ENCODE peak calls at places on chromosomes 1 and 21, in five cellular contexts. G is ovary, S is sigmoid colon, K is A549, P is body of pancreas. Q is an unnamed sample. For H3K4me1, the result is how much of the 10 kb centered on the place peaks cover.

GRCh38 chr1:165298081-165298820 is 58.3 kb downstream of the LMX1A start:
- DNase-seq in G (no peak), S (no peak), K (no peak), P (no peak), Q (no peak)

GRCh38 chr21:44892095-44892494 is 18.6 kb upstream of the PTTG1IP start:
- DNase-seq in G (no peak), S (no peak), K (no peak), P (no peak), Q (no peak)

GRCh38 chr1:200888349-200888838 is 6.3 kb upstream of the INAVA start:
- DNase-seq in G (no peak), S (peak), K (no peak), P (no peak), Q (peak)

GRCh38 chr1:202631076-202631923 is 79.0 kb downstream of the SYT2 start:
- DNase-seq in G (no peak), S (no peak), K (no peak), P (no peak), Q (peak)

GRCh38 chr1:239218296-239218695 is 168.1 kb upstream of the CHRM3 start:
- DNase-seq in G (no peak), S (no peak), K (no peak), P (no peak), Q (no peak)

GRCh38 chr1:206472454-206472853 is 2.2 kb downstream of the IKBKE start:
- DNase-seq in G (peak), S (no peak), K (no peak), P (no peak), Q (peak)

GRCh38 chr1:7482772-7483495 is 288.2 kb upstream of the VAMP3 start:
- DNase-seq in G (no peak), S (no peak), K (no peak), P (no peak), Q (no peak)

GRCh38 chr21:43916691-43917514 is 51.9 kb downstream of the AGPAT3 start:
- DNase-seq in G (no peak), S (peak), K (no peak), P (no peak), Q (peak)

GRCh38 chr1:40435876-40436275 is 14.4 kb upstream of the ZFP69B start:
- DNase-seq in G (no peak), S (no peak), K (no peak), P (no peak), Q (no peak)

GRCh38 chr1:176829261-176829976 is 335.1 kb downstream of the ASTN1 start:
- DNase-seq in G (no peak), S (no peak), K (no peak), P (peak), Q (no peak)

DNA sequence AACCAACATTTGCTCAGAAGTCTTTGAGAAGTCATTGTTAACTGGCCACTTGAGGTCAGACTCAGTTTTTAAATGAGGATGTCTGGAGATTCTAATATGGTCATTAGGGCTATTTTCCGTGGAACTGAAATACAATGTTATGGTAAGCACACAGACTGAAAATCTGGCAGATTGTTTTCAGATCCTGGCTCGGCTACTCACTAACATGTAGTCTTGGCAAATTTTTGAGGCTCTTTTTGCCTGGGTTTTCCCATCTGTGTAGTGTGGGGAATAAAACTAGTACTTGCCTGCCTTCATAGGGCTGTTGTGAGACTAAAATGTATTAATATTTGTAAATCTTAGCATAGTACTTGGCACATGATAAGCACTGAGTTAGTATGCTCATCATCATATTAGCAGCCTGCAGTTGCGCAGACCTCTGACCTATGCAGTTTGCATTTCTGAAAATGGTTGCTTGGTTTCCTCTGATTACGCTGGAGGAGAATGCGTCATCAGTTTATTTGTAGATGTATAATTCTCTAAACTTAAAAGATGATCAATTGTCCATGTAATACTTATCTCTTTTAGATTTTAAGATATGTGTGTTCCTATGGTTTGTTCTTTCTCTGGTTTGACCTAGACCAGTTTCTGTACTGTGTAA is 100.9 kb downstream of the C1orf21 start:
- DNase-seq in G (no peak), S (no peak), K (no peak), P (no peak), Q (no peak)
- H3K4me1 ChIP-seq in G (under half), S (half or more), K (under half), P (half or more), Q (under half)

GRCh38 chr1:10195570-10195969 is 14.8 kb upstream of the KIF1B start:
- DNase-seq in G (no peak), S (no peak), K (peak), P (no peak), Q (no peak)

GRCh38 chr1:10196991-10197390 is 13.4 kb upstream of the KIF1B start:
- DNase-seq in G (peak), S (no peak), K (no peak), P (no peak), Q (no peak)

GRCh38 chr1:10189659-10190058 is 20.7 kb upstream of the KIF1B start:
- DNase-seq in G (no peak), S (no peak), K (no peak), P (no peak), Q (no peak)

GRCh38 chr1:10192263-10192662 is 18.1 kb upstream of the KIF1B start:
- DNase-seq in G (no peak), S (no peak), K (no peak), P (no peak), Q (no peak)

DNA sequence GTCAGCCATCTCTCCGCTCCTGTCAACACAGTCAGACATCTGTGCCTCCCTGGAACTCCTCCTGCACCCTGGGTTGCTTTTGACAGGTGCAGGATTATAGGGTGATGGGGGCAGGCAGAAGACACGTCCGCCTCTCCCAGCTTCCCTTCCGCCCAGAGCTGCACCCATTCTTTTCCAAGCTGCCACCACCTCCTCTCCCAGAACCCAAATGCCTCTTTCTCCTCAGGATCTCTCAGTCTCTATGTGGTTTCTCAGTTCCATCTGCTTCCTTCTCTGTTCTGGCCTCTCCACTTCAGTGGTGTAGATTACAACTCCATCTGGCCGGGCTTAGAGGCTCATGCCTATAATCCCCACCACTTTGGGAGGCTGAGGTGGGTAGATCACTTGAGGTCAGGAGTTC is 17.0 kb upstream of the KIF1B start:
- DNase-seq in G (no peak), S (no peak), K (no peak), P (no peak), Q (no peak)
- TF ChIP-seq POLR2A in G (no peak), S (no peak), K (no peak), P (no peak), Q (no peak)

GRCh38 chr1:3032970-3033794 is 11.9 kb downstream of the ACTRT2 start:
- DNase-seq in G (no peak), S (peak), K (no peak), P (no peak), Q (peak)
- H3K4me1 ChIP-seq in G (under half), S (under half), K (under half), P (under half), Q (under half)

GRCh38 chr1:119711804-119712341 is at the start of gene PHGDH:
- DNase-seq in G (peak), S (peak), K (peak), P (peak), Q (no peak)
- TF ChIP-seq POLR2A in G (peak), S (peak), K (no peak), P (peak), Q (no peak)

DNA sequence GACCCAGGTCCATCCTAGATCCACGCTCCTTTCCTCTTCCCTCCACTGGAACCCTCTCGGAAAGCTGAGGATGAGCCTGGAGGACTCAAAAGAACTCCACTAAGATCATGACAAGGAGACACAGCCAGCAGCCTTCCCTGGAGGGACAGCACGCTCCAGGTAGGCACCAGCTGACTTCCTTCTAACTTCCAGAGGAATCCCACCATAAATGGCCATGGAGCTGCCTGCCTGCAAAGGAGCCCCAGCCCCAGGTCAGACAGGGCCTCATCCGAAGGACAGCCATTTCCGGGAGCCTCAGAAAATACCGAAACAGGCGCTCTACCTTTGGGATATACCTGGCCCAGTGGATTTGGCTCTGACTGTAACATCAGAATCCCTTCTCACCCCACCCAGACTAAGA is 4.1 kb downstream of the SH3BP5L start:
- DNase-seq in G (no peak), S (no peak), K (no peak), P (no peak), Q (peak)
- H3K4me1 ChIP-seq in G (under half), S (half or more), K (under half), P (half or more), Q (half or more)

DNA sequence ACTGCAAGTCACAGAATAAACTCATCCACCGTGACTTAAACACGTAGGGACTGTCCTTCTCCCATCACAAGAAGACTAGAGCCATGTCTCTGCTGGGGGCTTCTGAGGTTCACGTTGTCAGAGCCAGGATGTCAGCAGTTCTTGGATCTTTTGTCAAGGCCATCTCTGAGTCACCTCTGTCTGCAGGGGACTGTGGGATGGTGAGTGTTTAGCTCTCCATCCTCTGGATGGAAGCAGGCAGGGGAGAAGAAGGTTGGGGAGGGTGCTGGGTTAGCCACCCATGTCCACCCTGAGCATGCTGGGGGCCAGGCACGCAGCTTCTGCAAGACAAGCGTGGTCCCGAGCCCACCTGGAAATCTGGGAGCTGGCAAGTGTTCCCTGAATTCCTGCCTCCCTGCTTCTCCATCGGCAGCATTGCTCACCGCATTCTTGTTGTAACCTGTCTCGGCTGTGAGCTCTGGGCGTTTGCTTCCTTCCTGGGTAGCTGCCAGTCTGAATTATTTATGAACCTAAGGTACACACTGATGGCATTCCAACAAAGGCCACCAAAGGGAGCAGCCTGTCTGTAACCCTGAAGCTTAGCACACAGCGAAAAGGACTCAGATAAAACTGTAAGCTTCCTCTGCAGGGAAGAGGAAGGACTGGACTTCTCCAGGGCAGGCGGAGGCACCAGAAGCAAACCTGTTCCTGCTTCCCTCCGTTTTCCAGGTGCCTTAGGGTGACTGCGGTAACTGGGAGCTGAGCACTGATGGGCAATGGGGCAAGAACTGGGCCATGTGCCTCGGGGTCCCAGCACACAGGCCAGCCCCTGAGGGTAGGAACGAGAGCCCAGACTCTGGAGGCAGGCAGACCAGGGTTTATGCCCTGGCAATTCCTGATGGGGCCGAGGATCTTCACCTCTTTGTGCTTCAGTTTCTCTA is 88.6 kb downstream of the RIPK4 start:
- DNase-seq in G (no peak), S (no peak), K (peak), P (peak), Q (peak)
- TF ChIP-seq POLR2A in G (no peak), S (peak), K (no peak), P (peak), Q (no peak)

Q was measured in spleen.